ENCODE peak calls at places on chromosomes 3 and 15, in four cellular contexts. G, J, I and B are unnamed samples.

GRCh38 chr3:178159691-178160090 is 376.5 kb upstream of the KCNMB2 start:
- DNase-seq in G (no peak), J (no peak), I (no peak), B (no peak)

GRCh38 chr15:39299506-39300267 is 281.2 kb upstream of the THBS1 start:
- DNase-seq in G (no peak), J (no peak), I (no peak), B (no peak)

GRCh38 chr15:39094116-39094515 is 486.8 kb upstream of the THBS1 start:
- DNase-seq in G (no peak), J (no peak), I (no peak), B (no peak)

GRCh38 chr3:127307918-127308317 is 20.1 kb upstream of the PRR20G start:
- DNase-seq in G (no peak), J (no peak), I (no peak), B (no peak)

GRCh38 chr15:68820205-68820588 is 498 bp downstream of the ANP32A start:
- DNase-seq in G (peak), J (no peak), I (peak), B (peak)

GRCh38 chr3:130870423-130870822 is 23.5 kb upstream of the ATP2C1 start:
- DNase-seq in G (no peak), J (no peak), I (peak), B (no peak)

GRCh38 chr15:41849204-41849603 is 10.6 kb downstream of the PLA2G4B start:
- DNase-seq in G (no peak), J (no peak), I (no peak), B (no peak)

GRCh38 chr15:45919806-45920205 is 285.0 kb downstream of the SQOR start:
- DNase-seq in G (peak), J (no peak), I (no peak), B (peak)

GRCh38 chr3:181631901-181632300 is 79.8 kb upstream of the SOX2 start:
- DNase-seq in G (no peak), J (no peak), I (no peak), B (no peak)

GRCh38 chr3:51338632-51339031 is 46.5 kb upstream of the MANF start:
- DNase-seq in G (no peak), J (no peak), I (no peak), B (no peak)

GRCh38 chr15:66285462-66286280 is 7.7 kb upstream of the DIS3L start:
- DNase-seq in G (no peak), J (no peak), I (peak), B (no peak)

GRCh38 chr3:192575879-192576506 is 151.3 kb downstream of the FGF12 start:
- DNase-seq in G (no peak), J (no peak), I (no peak), B (no peak)

GRCh38 chr3:127848131-127849129 is 26.1 kb upstream of the MGLL start:
- DNase-seq in G (no peak), J (peak), I (no peak), B (no peak)

GRCh38 chr3:187521546-187521945 is 148.6 kb downstream of the SST start:
- DNase-seq in G (no peak), J (no peak), I (no peak), B (no peak)

GRCh38 chr3:187519428-187519890 is 150.7 kb downstream of the SST start:
- DNase-seq in G (no peak), J (peak), I (no peak), B (no peak)

GRCh38 chr3:187522293-187522692 is 147.9 kb downstream of the SST start:
- DNase-seq in G (no peak), J (no peak), I (peak), B (no peak)

GRCh38 chr3:187518616-187519015 is 150.4 kb downstream of the RTP4 start:
- DNase-seq in G (no peak), J (no peak), I (no peak), B (no peak)

GRCh38 chr3:187520027-187520945 is 149.9 kb downstream of the SST start:
- DNase-seq in G (no peak), J (no peak), I (no peak), B (no peak)
- TF ChIP-seq RAD21 in G (no peak), J (no peak), I (no peak), B (no peak)

GRCh38 chr3:122966045-122966444 is 61.5 kb downstream of the SEMA5B start:
- DNase-seq in G (no peak), J (no peak), I (no peak), B (no peak)

GRCh38 chr3:122962149-122962548 is 65.4 kb downstream of the SEMA5B start:
- DNase-seq in G (no peak), J (no peak), I (no peak), B (no peak)

GRCh38 chr3:122967376-122968164 is 60.0 kb downstream of the SEMA5B start:
- DNase-seq in G (no peak), J (no peak), I (no peak), B (no peak)

GRCh38 chr3:122961146-122961545 is 66.4 kb downstream of the SEMA5B start:
- DNase-seq in G (no peak), J (no peak), I (no peak), B (no peak)

DNA sequence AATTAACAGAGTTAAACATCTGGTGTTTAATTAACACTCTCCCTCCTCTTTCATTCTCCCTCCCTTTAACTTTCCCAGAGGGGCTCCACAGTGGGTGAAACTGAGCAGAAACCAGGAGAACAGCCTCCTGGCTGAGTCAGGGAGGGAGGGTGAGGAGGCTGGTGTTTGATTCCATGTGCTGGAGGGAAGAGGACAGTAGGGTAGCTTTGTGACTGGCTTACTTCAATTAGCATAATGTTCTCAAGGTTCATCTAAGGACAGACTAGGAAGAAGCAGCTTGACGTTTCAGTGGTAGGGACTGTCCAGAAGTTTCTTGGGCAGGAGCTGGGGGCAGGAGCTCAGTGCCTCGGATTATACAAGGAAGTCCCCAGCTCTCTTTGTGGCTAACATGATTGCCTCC is 62.7 kb downstream of the SEMA5B start:
- DNase-seq in G (no peak), J (no peak), I (no peak), B (no peak)
- TF ChIP-seq RNF2 in G (no peak), J (no peak), I (no peak), B (no peak)

GRCh38 chr3:57298041-57298440 is 5.6 kb upstream of the ASB14 start:
- DNase-seq in G (peak), J (no peak), I (no peak), B (peak)
- TF ChIP-seq CTCF in G (no peak), J (no peak), I (no peak), B (no peak)

DNA sequence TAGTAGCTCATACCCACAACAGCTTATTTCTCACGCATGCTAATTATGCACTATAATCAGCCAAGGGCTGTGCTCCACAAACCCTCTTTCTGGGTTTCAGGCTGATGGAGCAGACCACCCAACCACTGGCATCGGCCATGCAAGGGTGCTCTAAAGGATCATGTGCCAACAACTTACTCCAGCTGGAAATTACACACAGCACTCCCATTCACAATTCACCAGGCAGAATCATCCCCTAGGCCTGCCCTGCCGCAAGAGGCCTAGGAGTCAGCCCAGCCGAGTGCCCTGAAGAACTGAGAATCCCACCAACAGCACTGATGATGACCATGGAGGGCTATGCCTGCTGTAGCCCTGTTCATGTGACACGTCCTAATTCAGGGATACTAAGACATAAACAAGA is 216.2 kb upstream of the CHRNA7 start:
- DNase-seq in G (no peak), J (no peak), I (no peak), B (no peak)
- TF ChIP-seq RAD21 in G (no peak), J (no peak), I (no peak), B (no peak)